ENCODE peak calls at places on chromosomes 12 and 14, in four cellular contexts. B, V, N and C are unnamed samples. For H3K36me3, the result is how much of the 10 kb centered on the place peaks cover.

GRCh38 chr12:114409796-114410520 is 4.0 kb upstream of the TBX5 start:
- DNase-seq in B (no peak), V (no peak), N (peak), C (no peak)

GRCh38 chr12:59619461-59620240 is 23.8 kb downstream of the SLC16A7 start:
- DNase-seq in B (no peak), V (no peak), N (no peak), C (no peak)

GRCh38 chr12:52246720-52247621 is 13.9 kb downstream of the KRT7 start:
- DNase-seq in B (peak), V (no peak), N (no peak), C (no peak)

GRCh38 chr14:39491134-39491541 is 58.9 kb upstream of the FBXO33 start:
- DNase-seq in B (peak), V (no peak), N (peak), C (no peak)

GRCh38 chr12:106149096-106149784 is 10.5 kb upstream of the NUAK1 start:
- DNase-seq in B (no peak), V (no peak), N (peak), C (peak)

GRCh38 chr12:96770239-96770780 is 136.7 kb upstream of the NEDD1 start:
- DNase-seq in B (no peak), V (no peak), N (no peak), C (no peak)

GRCh38 chr12:6987956-6988573 is 17.4 kb downstream of the EMG1 start:
- DNase-seq in B (no peak), V (peak), N (no peak), C (no peak)

GRCh38 chr12:19430988-19431387 is 8.3 kb upstream of the AEBP2 start:
- DNase-seq in B (no peak), V (no peak), N (peak), C (no peak)

GRCh38 chr14:34137001-34137400 is 186.1 kb upstream of the EGLN3 start:
- DNase-seq in B (no peak), V (no peak), N (no peak), C (no peak)

GRCh38 chr12:69240625-69240984 is 1.2 kb downstream of the CPSF6 start:
- DNase-seq in B (no peak), V (no peak), N (peak), C (no peak)

GRCh38 chr14:100662850-100663527 is 63.7 kb upstream of the DLK1 start:
- DNase-seq in B (peak), V (peak), N (peak), C (peak)

GRCh38 chr12:2395352-2395977 is 342.7 kb downstream of the CACNA1C start:
- DNase-seq in B (peak), V (peak), N (peak), C (no peak)

GRCh38 chr12:59164226-59164625 is 243.9 kb upstream of the LRIG3 start:
- DNase-seq in B (no peak), V (no peak), N (no peak), C (no peak)

GRCh38 chr12:76449572-76449971 is 101.4 kb upstream of the BBS10 start:
- DNase-seq in B (no peak), V (no peak), N (peak), C (no peak)

GRCh38 chr14:56487090-56487667 is 92.4 kb upstream of the TMEM260 start:
- DNase-seq in B (no peak), V (no peak), N (peak), C (no peak)

GRCh38 chr14:69471916-69472315 is 12.6 kb upstream of the PLEKHD1 start:
- DNase-seq in B (no peak), V (no peak), N (no peak), C (no peak)

GRCh38 chr12:8692573-8692972 is 5.2 kb upstream of the RIMKLB start:
- DNase-seq in B (no peak), V (no peak), N (peak), C (peak)

GRCh38 chr12:65022960-65023359 is 98.1 kb downstream of the WIF1 start:
- DNase-seq in B (no peak), V (no peak), N (no peak), C (no peak)

GRCh38 chr14:24110060-24110459 is 4.5 kb upstream of the DCAF11 start:
- DNase-seq in B (peak), V (peak), N (no peak), C (no peak)

GRCh38 chr12:8562310-8562709 is 21.6 kb upstream of the CLEC4E start:
- DNase-seq in B (no peak), V (no peak), N (no peak), C (no peak)

GRCh38 chr12:65742481-65742971 is 81.8 kb upstream of the HMGA2 start:
- DNase-seq in B (no peak), V (no peak), N (peak), C (no peak)

GRCh38 chr12:6037459-6037858 is 87.0 kb downstream of the VWF start:
- DNase-seq in B (no peak), V (no peak), N (no peak), C (no peak)

GRCh38 chr12:109489955-109490565 is 12.6 kb downstream of the UBE3B start:
- DNase-seq in B (no peak), V (no peak), N (no peak), C (no peak)
- H3K36me3 ChIP-seq in B (under half), V (half or more), N (under half), C (under half)

GRCh38 chr14:91317381-91318313 is 73.1 kb upstream of the GPR68 start:
- DNase-seq in B (no peak), V (peak), N (peak), C (peak)
- TF ChIP-seq CTCF in B (no peak), V (no peak), N (no peak), C (no peak)

DNA sequence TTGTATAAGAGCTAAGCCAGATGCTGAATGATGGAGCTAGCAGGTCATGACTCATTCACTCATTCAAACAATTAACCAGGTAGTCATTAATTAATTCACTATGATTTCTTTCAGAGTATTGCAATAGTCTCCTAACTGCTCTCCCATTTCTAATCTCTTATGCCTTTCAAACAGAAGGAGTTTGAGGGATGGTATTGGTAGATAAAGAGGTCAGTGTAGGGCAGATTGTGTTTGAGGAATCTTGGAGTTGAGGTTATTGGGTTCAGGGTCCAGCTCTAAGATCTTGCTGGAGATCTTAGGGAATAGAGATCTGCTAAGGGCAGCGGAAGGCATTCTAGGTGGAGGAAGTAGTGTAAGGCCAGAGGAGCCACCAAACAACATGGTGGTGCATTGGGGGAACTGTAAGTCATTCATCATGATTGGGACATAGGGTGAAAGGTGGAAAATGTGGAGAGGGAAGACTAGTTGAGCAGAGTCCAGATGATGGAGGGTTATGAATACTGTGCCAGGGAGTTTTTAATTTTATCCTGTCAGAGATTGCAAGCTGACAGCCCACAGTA is 11.7 kb downstream of the DGKA start:
- DNase-seq in B (no peak), V (no peak), N (no peak), C (no peak)
- H3K36me3 ChIP-seq in B (under half), V (under half), N (under half), C (under half)

GRCh38 chr12:109888179-109889020 is 8.1 kb upstream of the GLTP start:
- DNase-seq in B (no peak), V (no peak), N (peak), C (no peak)
- TF ChIP-seq CTCF in B (no peak), V (no peak), N (peak), C (no peak)

GRCh38 chr14:90272523-90272922 is 16.2 kb downstream of the PSMC1 start:
- DNase-seq in B (no peak), V (no peak), N (no peak), C (no peak)
- H3K36me3 ChIP-seq in B (under half), V (under half), N (under half), C (under half)